ENCODE peak calls at places on chromosomes 7 and 10, in eight cellular contexts. J, X, Q, L, G, F, I and A are unnamed samples.

GRCh38 chr10:15325243-15326002 is 45.7 kb downstream of the FAM171A1 start:
- DNase-seq in J (peak; percentile 61), X (no peak), Q (no peak), L (no peak), G (peak; percentile 74), F (no peak), I (no peak), A (no peak)

GRCh38 chr10:62527019-62527827 is 153.1 kb downstream of the ZNF365 start:
- DNase-seq in J (no peak), X (peak; percentile 39), Q (no peak), L (no peak), G (no peak), F (peak; percentile 20), I (no peak), A (no peak)

GRCh38 chr10:61000769-61001730 is 57.1 kb upstream of the RHOBTB1 start:
- DNase-seq in J (no peak), X (peak; percentile 18), Q (no peak), L (peak; percentile 70), G (peak; percentile 32), F (peak; percentile 80), I (peak; percentile 17), A (peak; percentile 30)

GRCh38 chr10:4082851-4083250 is 297.8 kb upstream of the KLF6 start:
- DNase-seq in J (no peak), X (no peak), Q (no peak), L (no peak), G (no peak), F (no peak), I (no peak), A (no peak)

GRCh38 chr7:79880312-79880711 is 254.3 kb upstream of the GNAI1 start:
- DNase-seq in J (no peak), X (no peak), Q (no peak), L (no peak), G (no peak), F (no peak), I (no peak), A (no peak)

GRCh38 chr7:98992076-98992475 is 113.7 kb downstream of the TRRAP start:
- DNase-seq in J (no peak), X (no peak), Q (no peak), L (no peak), G (no peak), F (no peak), I (no peak), A (no peak)

GRCh38 chr7:30659312-30659711 is 22.9 kb downstream of the CRHR2 start:
- DNase-seq in J (no peak), X (no peak), Q (no peak), L (no peak), G (no peak), F (no peak), I (no peak), A (no peak)

GRCh38 chr7:96987719-96988118 is 17.6 kb upstream of the DLX6 start:
- DNase-seq in J (no peak), X (no peak), Q (no peak), L (no peak), G (no peak), F (no peak), I (no peak), A (no peak)

GRCh38 chr10:42690449-42691360 is 52.3 kb upstream of the ZNF33B start:
- DNase-seq in J (peak; percentile 19), X (no peak), Q (no peak), L (peak; percentile 80), G (no peak), F (no peak), I (no peak), A (peak; percentile 6)

GRCh38 chr10:71845410-71846406 is 5.3 kb downstream of the PSAP start:
- DNase-seq in J (no peak), X (no peak), Q (no peak), L (no peak), G (no peak), F (no peak), I (no peak), A (no peak)

GRCh38 chr10:25547391-25547790 is 372.6 kb downstream of the GPR158 start:
- DNase-seq in J (no peak), X (no peak), Q (no peak), L (no peak), G (no peak), F (no peak), I (no peak), A (no peak)

GRCh38 chr10:115989621-115990020 is 283.4 kb downstream of the GFRA1 start:
- DNase-seq in J (no peak), X (no peak), Q (no peak), L (no peak), G (peak; percentile 18), F (no peak), I (no peak), A (no peak)

GRCh38 chr10:133132711-133133291 is 27.2 kb upstream of the KNDC1 start:
- DNase-seq in J (no peak), X (no peak), Q (no peak), L (no peak), G (no peak), F (peak; percentile 66), I (no peak), A (no peak)

GRCh38 chr7:138460176-138460648 is at the start of gene TRIM24:
- DNase-seq in J (no peak), X (no peak), Q (no peak), L (no peak), G (peak; percentile 96), F (peak; percentile 99), I (peak; percentile 97), A (no peak)

GRCh38 chr10:99539820-99540219 is 7.1 kb downstream of the NKX2-3 start:
- DNase-seq in J (no peak), X (no peak), Q (no peak), L (no peak), G (no peak), F (no peak), I (no peak), A (no peak)

GRCh38 chr7:142131439-142131838 is 19.9 kb downstream of the MGAM2 start:
- DNase-seq in J (no peak), X (no peak), Q (no peak), L (no peak), G (no peak), F (no peak), I (no peak), A (no peak)

GRCh38 chr7:132145466-132145865 is 430.8 kb downstream of the PLXNA4 start:
- DNase-seq in J (no peak), X (no peak), Q (no peak), L (no peak), G (peak; percentile 87), F (no peak), I (no peak), A (no peak)

GRCh38 chr10:6737080-6737641 is 157.1 kb upstream of the PRKCQ start:
- DNase-seq in J (peak; percentile 47), X (no peak), Q (no peak), L (peak; percentile 68), G (peak; percentile 94), F (no peak), I (no peak), A (no peak)

GRCh38 chr7:66869660-66870450 is 51.2 kb upstream of the TMEM248 start:
- DNase-seq in J (no peak), X (no peak), Q (no peak), L (no peak), G (no peak), F (no peak), I (no peak), A (peak; percentile 31)

GRCh38 chr7:65037740-65038678 is 31.5 kb upstream of the ERV3-1 start:
- DNase-seq in J (peak; percentile 82), X (peak; percentile 94), Q (peak; percentile 91), L (peak; percentile 97), G (peak; percentile 87), F (peak; percentile 98), I (peak; percentile 95), A (peak; percentile 92)
- TF ChIP-seq CTCF in J (no peak), X (peak; percentile 11), Q (no peak), L (peak; percentile 47), G (no peak), F (no peak), I (no peak), A (no peak)

GRCh38 chr7:2211259-2211575 is 21.5 kb downstream of the MAD1L1 start:
- DNase-seq in J (no peak), X (no peak), Q (no peak), L (no peak), G (no peak), F (no peak), I (no peak), A (no peak)

GRCh38 chr7:2210551-2211258 is 22.0 kb downstream of the MAD1L1 start:
- DNase-seq in J (no peak), X (no peak), Q (no peak), L (no peak), G (no peak), F (no peak), I (no peak), A (no peak)

GRCh38 chr7:2209146-2209960 is 23.4 kb downstream of the MAD1L1 start:
- DNase-seq in J (no peak), X (no peak), Q (peak; percentile 11), L (peak; percentile 83), G (peak; percentile 54), F (peak; percentile 83), I (peak; percentile 78), A (peak; percentile 90)

GRCh38 chr7:2208712-2209111 is 24.0 kb downstream of the MAD1L1 start:
- DNase-seq in J (no peak), X (no peak), Q (no peak), L (no peak), G (no peak), F (peak; percentile 27), I (no peak), A (no peak)

GRCh38 chr7:2209961-2210323 is 22.8 kb downstream of the MAD1L1 start:
- DNase-seq in J (no peak), X (no peak), Q (no peak), L (no peak), G (no peak), F (no peak), I (no peak), A (no peak)
- TF ChIP-seq CTCF in J (no peak), X (no peak), Q (no peak), L (no peak), G (no peak), F (no peak), I (no peak), A (no peak)

GRCh38 chr7:127409629-127410028 is 17.1 kb upstream of the ZNF800 start:
- DNase-seq in J (no peak), X (no peak), Q (no peak), L (no peak), G (no peak), F (no peak), I (no peak), A (no peak)
- TF ChIP-seq CTCF in J (no peak), X (peak; percentile 31), Q (no peak), L (peak; percentile 42), G (no peak), F (no peak), I (peak; percentile 14), A (no peak)

GRCh38 chr7:100426516-100426915 is 2.0 kb downstream of the ZCWPW1 start:
- DNase-seq in J (no peak), X (no peak), Q (no peak), L (no peak), G (no peak), F (no peak), I (no peak), A (no peak)

GRCh38 chr7:100429637-100430449 is at the start of gene MEPCE:
- DNase-seq in J (peak; percentile 89), X (peak; percentile 94), Q (peak; percentile 99), L (peak; percentile 94), G (peak; percentile 99), F (peak; percentile 98), I (peak; percentile 97), A (peak; percentile 95)

GRCh38 chr7:100428967-100429636 is 529 bp upstream of the MEPCE start:
- DNase-seq in J (peak; percentile 99), X (peak; percentile 100), Q (peak; percentile 100), L (peak; percentile 99), G (peak; percentile 99), F (peak; percentile 100), I (peak; percentile 100), A (peak; percentile 96)

GRCh38 chr7:100428199-100428966 is at the start of gene ZCWPW1:
- DNase-seq in J (peak; percentile 97), X (peak; percentile 98), Q (peak; percentile 98), L (peak; percentile 96), G (peak; percentile 96), F (peak; percentile 99), I (peak; percentile 97), A (peak; percentile 93)

GRCh38 chr7:100427762-100428198 is 723 bp downstream of the ZCWPW1 start:
- DNase-seq in J (no peak), X (no peak), Q (no peak), L (no peak), G (no peak), F (no peak), I (no peak), A (no peak)
- TF ChIP-seq CTCF in J (no peak), X (no peak), Q (no peak), L (no peak), G (no peak), F (no peak), I (no peak), A (no peak)